ENCODE peak calls at places on chromosome 1, in eight cellular contexts. E is heart left ventricle, O is A549, T is Peyer's patch, L is uterus, W is H1, X is upper lobe of left lung, A is transverse colon. S is an unnamed sample.

GRCh38 chr1:180235077-180235501 is 5.0 kb downstream of the LHX4 start:
- DNase-seq in E (no peak), O (no peak), T (peak; percentile 54), L (no peak), W (no peak), X (peak; percentile 65), A (no peak), S (no peak)

GRCh38 chr1:60899464-60899863 is 182.9 kb upstream of the NFIA start:
- DNase-seq in E (no peak), O (no peak), T (no peak), L (no peak), W (no peak), X (no peak), A (no peak), S (no peak)

GRCh38 chr1:25727819-25728286 is 72.1 kb upstream of the SELENON start:
- DNase-seq in E (peak; percentile 91), O (no peak), T (peak; percentile 62), L (peak; percentile 85), W (no peak), X (peak; percentile 41), A (peak; percentile 61), S (no peak)

GRCh38 chr1:86419277-86419903 is 4.6 kb upstream of the CLCA2 start:
- DNase-seq in E (no peak), O (no peak), T (no peak), L (no peak), W (no peak), X (no peak), A (peak; percentile 48), S (no peak)

GRCh38 chr1:111204211-111204883 is 3.9 kb upstream of the DENND2D start:
- DNase-seq in E (no peak), O (no peak), T (peak; percentile 95), L (no peak), W (no peak), X (peak; percentile 96), A (peak; percentile 92), S (no peak)

GRCh38 chr1:12620142-12620865 is 2.3 kb upstream of the DHRS3 start:
- DNase-seq in E (no peak), O (no peak), T (no peak), L (no peak), W (no peak), X (no peak), A (no peak), S (no peak)

GRCh38 chr1:17596651-17597509 is 57.4 kb downstream of the ARHGEF10L start:
- DNase-seq in E (no peak), O (no peak), T (peak; percentile 83), L (no peak), W (no peak), X (no peak), A (peak; percentile 88), S (no peak)

GRCh38 chr1:25718738-25719137 is 81.3 kb upstream of the SELENON start:
- DNase-seq in E (no peak), O (no peak), T (no peak), L (no peak), W (no peak), X (no peak), A (no peak), S (no peak)

GRCh38 chr1:40267767-40268187 is 9.7 kb downstream of the ZMPSTE24 start:
- DNase-seq in E (no peak), O (no peak), T (no peak), L (no peak), W (no peak), X (no peak), A (no peak), S (no peak)

GRCh38 chr1:186620951-186621350 is 59.3 kb downstream of the PTGS2 start:
- DNase-seq in E (no peak), O (no peak), T (no peak), L (no peak), W (no peak), X (no peak), A (no peak), S (no peak)

GRCh38 chr1:44826375-44827196 is 16.5 kb downstream of the PTCH2 start:
- DNase-seq in E (peak; percentile 85), O (no peak), T (no peak), L (peak; percentile 77), W (no peak), X (peak; percentile 84), A (peak; percentile 30), S (no peak)

GRCh38 chr1:33257759-33258712 is 1.7 kb downstream of the ZNF362 start:
- DNase-seq in E (no peak), O (no peak), T (peak; percentile 64), L (no peak), W (no peak), X (peak; percentile 52), A (peak; percentile 32), S (no peak)

GRCh38 chr1:101238681-101239094 is 1.9 kb downstream of the S1PR1 start:
- DNase-seq in E (peak; percentile 90), O (peak; percentile 55), T (peak; percentile 82), L (peak; percentile 70), W (peak; percentile 59), X (peak; percentile 85), A (peak; percentile 81), S (no peak)

GRCh38 chr1:101237229-101237837 is 514 bp downstream of the S1PR1 start:
- DNase-seq in E (no peak), O (no peak), T (no peak), L (peak; percentile 35), W (no peak), X (no peak), A (no peak), S (no peak)

GRCh38 chr1:101238041-101238515 is 1.3 kb downstream of the S1PR1 start:
- DNase-seq in E (peak; percentile 42), O (no peak), T (no peak), L (no peak), W (no peak), X (peak; percentile 58), A (no peak), S (no peak)

GRCh38 chr1:101240041-101240430 is 3.2 kb downstream of the S1PR1 start:
- DNase-seq in E (peak; percentile 41), O (no peak), T (no peak), L (no peak), W (no peak), X (no peak), A (no peak), S (no peak)

DNA sequence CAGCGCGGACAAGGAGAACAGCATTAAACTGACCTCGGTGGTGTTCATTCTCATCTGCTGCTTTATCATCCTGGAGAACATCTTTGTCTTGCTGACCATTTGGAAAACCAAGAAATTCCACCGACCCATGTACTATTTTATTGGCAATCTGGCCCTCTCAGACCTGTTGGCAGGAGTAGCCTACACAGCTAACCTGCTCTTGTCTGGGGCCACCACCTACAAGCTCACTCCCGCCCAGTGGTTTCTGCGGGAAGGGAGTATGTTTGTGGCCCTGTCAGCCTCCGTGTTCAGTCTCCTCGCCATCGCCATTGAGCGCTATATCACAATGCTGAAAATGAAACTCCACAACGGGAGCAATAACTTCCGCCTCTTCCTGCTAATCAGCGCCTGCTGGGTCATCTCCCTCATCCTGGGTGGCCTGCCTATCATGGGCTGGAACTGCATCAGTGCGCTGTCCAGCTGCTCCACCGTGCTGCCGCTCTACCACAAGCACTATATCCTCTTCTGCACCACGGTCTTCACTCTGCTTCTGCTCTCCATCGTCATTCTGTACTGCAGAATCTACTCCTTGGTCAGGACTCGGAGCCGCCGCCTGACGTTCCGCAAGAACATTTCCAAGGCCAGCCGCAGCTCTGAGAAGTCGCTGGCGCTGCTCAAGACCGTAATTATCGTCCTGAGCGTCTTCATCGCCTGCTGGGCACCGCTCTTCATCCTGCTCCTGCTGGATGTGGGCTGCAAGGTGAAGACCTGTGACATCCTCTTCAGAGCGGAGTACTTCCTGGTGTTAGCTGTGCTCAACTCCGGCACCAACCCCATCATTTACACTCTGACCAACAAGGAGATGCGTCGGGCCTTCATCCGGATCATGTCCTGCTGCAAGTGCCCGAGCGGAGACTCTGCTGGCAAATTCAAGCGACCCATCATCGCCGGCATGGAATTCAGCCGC is 2.5 kb downstream of the S1PR1 start:
- DNase-seq in E (peak; percentile 32), O (no peak), T (no peak), L (no peak), W (no peak), X (peak; percentile 46), A (no peak), S (no peak)
- H3K4me3 ChIP-seq in E (peak overlapping the region; percentile 70), O (no peak overlapping the region), T (peak overlapping the region; percentile 6), L (peak overlapping the region; percentile 4), W (no peak overlapping the region), X (peak overlapping the region; percentile 78), A (no peak overlapping the region), S (peak overlapping the region; percentile 3)

GRCh38 chr1:207829576-207829975 is 77.7 kb downstream of the CD46 start:
- DNase-seq in E (no peak), O (no peak), T (no peak), L (no peak), W (no peak), X (no peak), A (no peak), S (no peak)
- H3K4me1 ChIP-seq in E (peaks cover 84% of the 10 kb centered on the region), O (peaks cover 39% of the 10 kb centered on the region), T (peaks cover 35% of the 10 kb centered on the region), L (peaks cover 21% of the 10 kb centered on the region), W (no peaks in the 10 kb centered on the region), X (peaks cover 82% of the 10 kb centered on the region), A (peaks cover 59% of the 10 kb centered on the region), S (peaks cover 89% of the 10 kb centered on the region)

GRCh38 chr1:184973308-184974085 is 811 bp downstream of the NIBAN1 start:
- DNase-seq in E (peak; percentile 73), O (peak; percentile 29), T (no peak), L (peak; percentile 56), W (no peak), X (no peak), A (peak; percentile 37), S (no peak)
- TF ChIP-seq POLR2A in E (no peak), O (no peak), T (no peak), L (no peak), W (peak; percentile 47), X (no peak), A (no peak), S (no peak)

DNA sequence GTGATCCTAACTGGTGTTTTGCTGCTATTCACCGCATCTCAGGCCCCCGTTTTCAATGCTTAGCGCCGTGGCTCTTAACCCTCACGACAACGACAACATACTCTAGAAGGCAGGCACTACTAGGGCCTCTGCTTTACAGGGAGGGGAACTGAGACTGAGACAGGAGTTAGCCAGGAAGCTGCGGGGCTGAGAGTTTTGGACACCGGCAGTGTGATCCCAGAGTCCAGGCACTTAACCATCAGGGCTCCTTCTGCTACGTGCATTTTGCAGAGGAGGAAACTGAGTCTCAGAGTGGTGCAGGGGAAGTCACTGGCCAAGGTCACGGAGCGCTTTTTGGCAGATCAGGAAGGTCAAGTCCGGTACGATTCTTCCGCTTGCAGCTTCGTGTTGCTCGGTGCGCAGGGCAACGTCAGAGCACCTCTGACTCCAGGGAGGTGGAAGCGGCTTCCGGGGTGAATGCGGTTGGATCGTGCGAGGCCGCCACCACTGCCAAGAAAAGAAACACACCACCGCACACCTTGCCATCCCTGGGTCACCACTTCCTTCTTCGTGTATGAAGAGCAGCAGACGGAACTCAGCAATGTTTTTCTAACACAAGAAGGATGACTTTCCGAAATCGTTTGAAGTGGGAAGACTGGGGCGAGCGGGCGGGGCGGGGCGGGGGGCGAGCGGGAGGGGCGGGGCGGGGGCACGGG is 300.2 kb downstream of the RRAGC start:
- DNase-seq in E (no peak), O (no peak), T (no peak), L (no peak), W (no peak), X (peak; percentile 72), A (peak; percentile 67), S (no peak)
- H3K4me3 ChIP-seq in E (peak overlapping the region; percentile 30), O (no peak overlapping the region), T (no peak overlapping the region), L (no peak overlapping the region), W (peak overlapping the region; percentile 40), X (peak overlapping the region; percentile 25), A (no peak overlapping the region), S (peak overlapping the region; percentile 21)

GRCh38 chr1:1157914-1158710 is 15.6 kb upstream of the TTLL10 start:
- DNase-seq in E (peak; percentile 62), O (no peak), T (peak; percentile 89), L (peak; percentile 39), W (no peak), X (peak; percentile 90), A (peak; percentile 86), S (no peak)
- H3K4me1 ChIP-seq in E (peaks cover 8% of the 10 kb centered on the region), O (peaks cover 12% of the 10 kb centered on the region), T (peaks cover 9% of the 10 kb centered on the region), L (no peaks in the 10 kb centered on the region), W (peaks cover 17% of the 10 kb centered on the region), X (peaks cover 16% of the 10 kb centered on the region), A (peaks cover 44% of the 10 kb centered on the region), S (peaks cover 18% of the 10 kb centered on the region)